ENCODE peak calls at places on chromosomes 1 and 21, in eight cellular contexts. O is fibroblast of lung; L is stimulated activated CD4-positive, alpha-beta T cell treated with anti-CD3 and anti-CD28 coated beads, TNF-alpha, amount 100 ng/mL, for 1 hour; P is EH; X is H4; T is stromal cell of bone marrow; H is heart left ventricle; N is stimulated activated CD8-positive, alpha-beta memory T cell treated with anti-CD3 and anti-CD28 coated beads, Interleukin-15, amount 100 ng/mL, for 1 hour. S is an unnamed sample.

GRCh38 chr1:86370627-86371026 is 25.5 kb downstream of the ODF2L start:
- DNase-seq in X (no peak), O (peak; percentile 78), T (no peak), L (no peak), P (peak; percentile 67), N (no peak), H (no peak), S (peak; percentile 15)

GRCh38 chr1:119662034-119662437 is 14.0 kb upstream of the ZNF697 start:
- DNase-seq in H (no peak), T (no peak), O (no peak), X (no peak), L (no peak), P (no peak), N (no peak), S (no peak)

GRCh38 chr1:238457610-238458009 is 566.9 kb upstream of the ZP4 start:
- DNase-seq in L (no peak), P (no peak), T (no peak), N (no peak), X (no peak), H (no peak), O (peak; percentile 22), S (no peak)

GRCh38 chr1:57503337-57503736 is 79.5 kb upstream of the DAB1 start:
- DNase-seq in N (no peak), O (no peak), H (no peak), T (no peak), L (no peak), X (no peak), P (no peak), S (no peak)

GRCh38 chr1:22118291-22118992 is 24.5 kb downstream of the WNT4 start:
- DNase-seq in O (no peak), H (no peak), X (no peak), T (no peak), L (no peak), N (no peak), P (no peak), S (no peak)

GRCh38 chr1:161285113-161285512 is 24.7 kb downstream of the MPZ start:
- DNase-seq in H (no peak), N (no peak), P (no peak), L (no peak), O (no peak), T (no peak), X (no peak), S (no peak)

GRCh38 chr1:41473738-41474362 is 10.6 kb downstream of the EDN2 start:
- DNase-seq in H (no peak), O (no peak), T (no peak), X (no peak), P (no peak), N (no peak), L (no peak), S (no peak)

GRCh38 chr1:228903573-228904122 is 168.4 kb downstream of the RHOU start:
- DNase-seq in P (no peak), H (no peak), O (peak; percentile 6), T (no peak), N (no peak), L (no peak), X (no peak), S (peak; percentile 36)

GRCh38 chr21:32886339-32886738 is 114.8 kb upstream of the PAXBP1 start:
- DNase-seq in O (no peak), P (peak; percentile 6), L (no peak), N (no peak), H (no peak), T (no peak), X (peak; percentile 66), S (no peak)

GRCh38 chr1:200124309-200124708 is 96.8 kb downstream of the NR5A2 start:
- DNase-seq in P (no peak), X (no peak), H (no peak), O (no peak), N (no peak), T (no peak), L (no peak), S (no peak)

GRCh38 chr1:87134625-87135024 is 194.1 kb upstream of the LMO4 start:
- DNase-seq in X (no peak), N (no peak), O (no peak), L (no peak), H (no peak), T (no peak), P (no peak), S (no peak)

GRCh38 chr1:44049839-44050238 is 18.6 kb upstream of the SLC6A9 start:
- DNase-seq in N (no peak), L (no peak), H (no peak), T (peak; percentile 89), O (peak; percentile 96), P (peak; percentile 95), X (no peak), S (peak; percentile 77)

GRCh38 chr1:204971700-204972336 is 71.2 kb upstream of the CNTN2 start:
- DNase-seq in X (peak; percentile 67), O (peak; percentile 86), L (no peak), T (peak; percentile 54), H (no peak), N (no peak), P (peak; percentile 83), S (peak; percentile 48)

GRCh38 chr21:39033878-39034589 is 149.2 kb downstream of the PSMG1 start:
- DNase-seq in N (no peak), X (no peak), H (no peak), P (no peak), L (no peak), O (no peak), T (peak; percentile 16), S (no peak)

GRCh38 chr1:198121058-198121829 is 35.6 kb upstream of the NEK7 start:
- DNase-seq in O (peak; percentile 96), P (peak; percentile 97), X (peak; percentile 66), T (peak; percentile 80), H (no peak), N (no peak), L (no peak), S (peak; percentile 87)

GRCh38 chr1:21436488-21437340 is 3.2 kb upstream of the NBPF3 start:
- DNase-seq in T (no peak), H (no peak), L (no peak), O (no peak), N (no peak), X (no peak), P (peak; percentile 36), S (no peak)

GRCh38 chr1:47680815-47681475 is 243.1 kb downstream of the FOXD2 start:
- DNase-seq in L (no peak), O (no peak), H (no peak), X (no peak), T (no peak), N (no peak), P (no peak), S (no peak)

GRCh38 chr21:43602277-43603229 is 56.7 kb downstream of the HSF2BP start:
- DNase-seq in N (no peak), O (no peak), H (no peak), L (no peak), X (no peak), T (no peak), P (no peak), S (no peak)

GRCh38 chr1:112956503-112957132 is 622 bp upstream of the SLC16A1 start:
- DNase-seq in T (no peak), H (no peak), O (no peak), P (no peak), X (no peak), N (no peak), L (no peak), S (peak; percentile 83)

GRCh38 chr1:208521534-208521933 is 277.4 kb upstream of the PLXNA2 start:
- DNase-seq in H (no peak), L (no peak), X (no peak), N (no peak), O (no peak), P (no peak), T (no peak), S (no peak)

GRCh38 chr1:56146449-56146848 is 432.9 kb downstream of the PLPP3 start:
- DNase-seq in X (no peak), P (peak; percentile 81), L (no peak), O (peak; percentile 36), N (no peak), T (peak; percentile 91), H (no peak), S (peak; percentile 34)

GRCh38 chr1:234584926-234585325 is 25.1 kb downstream of the IRF2BP2 start:
- DNase-seq in O (peak; percentile 66), H (no peak), N (no peak), T (no peak), P (no peak), L (no peak), X (no peak), S (peak; percentile 42)

GRCh38 chr1:27755865-27756264 is 17.2 kb upstream of the STX12 start:
- DNase-seq in H (no peak), L (no peak), O (no peak), N (no peak), X (no peak), T (no peak), P (no peak), S (no peak)

GRCh38 chr1:95584315-95584714 is 350.3 kb downstream of the RWDD3 start:
- DNase-seq in X (no peak), P (no peak), L (no peak), T (no peak), O (no peak), H (no peak), N (no peak), S (no peak)

GRCh38 chr1:28258628-28259251 is 578 bp upstream of the SESN2 start:
- DNase-seq in X (no peak), T (no peak), H (no peak), O (no peak), L (no peak), P (peak; percentile 48), N (no peak), S (peak; percentile 26)

GRCh38 chr1:42936309-42937078 is 22.2 kb downstream of the SLC2A1 start:
- DNase-seq in H (no peak), X (peak; percentile 98), L (no peak), N (no peak), P (peak; percentile 85), O (peak; percentile 73), T (no peak), S (peak; percentile 68)

GRCh38 chr1:9808459-9808858 is 15.3 kb downstream of the CLSTN1 start:
- DNase-seq in L (no peak), N (no peak), X (no peak), P (no peak), H (no peak), O (no peak), T (no peak), S (no peak)